ENCODE peak calls at places on chromosomes 4 and X, in four cellular contexts. One of them, this sample, is unnamed.

GRCh38 chrX:154717824-154718223 is 33.1 kb downstream of the GAB3 start:
- DNase-seq in AG08396: no peak
- DNase-seq in HFFc6: no peak
- DNase-seq in CD8-positive, alpha-beta memory T cell: peak
- DNase-seq in this sample: no peak

GRCh38 chr4:149347139-149347538 is 468.5 kb downstream of the IQCM start:
- DNase-seq in AG08396: no peak
- DNase-seq in HFFc6: no peak
- DNase-seq in CD8-positive, alpha-beta memory T cell: no peak
- DNase-seq in this sample: no peak

GRCh38 chrX:1686642-1687041 is 71.8 kb downstream of the ASMT start:
- DNase-seq in AG08396: peak
- DNase-seq in HFFc6: peak
- DNase-seq in CD8-positive, alpha-beta memory T cell: no peak
- DNase-seq in this sample: no peak

GRCh38 chr4:10529256-10529890 is 72.1 kb upstream of the ZNF518B start:
- DNase-seq in HFFc6: no peak
- DNase-seq in CD8-positive, alpha-beta memory T cell: no peak
- DNase-seq in AG08396: no peak
- DNase-seq in this sample: no peak

GRCh38 chrX:16635040-16635439 is 14.9 kb upstream of the S100G start:
- DNase-seq in HFFc6: no peak
- DNase-seq in CD8-positive, alpha-beta memory T cell: no peak
- DNase-seq in AG08396: no peak
- DNase-seq in this sample: no peak

GRCh38 chr4:174071591-174071990 is 211.9 kb downstream of the FBXO8 start:
- DNase-seq in HFFc6: no peak
- DNase-seq in AG08396: no peak
- DNase-seq in CD8-positive, alpha-beta memory T cell: no peak
- DNase-seq in this sample: no peak

GRCh38 chr4:149830823-149831222 is 15.2 kb upstream of the IQCM start:
- DNase-seq in AG08396: no peak
- DNase-seq in CD8-positive, alpha-beta memory T cell: no peak
- DNase-seq in HFFc6: no peak
- DNase-seq in this sample: no peak

GRCh38 chrX:49767231-49767630 is 61.9 kb upstream of the PAGE4 start:
- DNase-seq in HFFc6: no peak
- DNase-seq in CD8-positive, alpha-beta memory T cell: no peak
- DNase-seq in AG08396: no peak
- DNase-seq in this sample: no peak

GRCh38 chr4:187183826-187184225 is 460.2 kb upstream of the FAT1 start:
- DNase-seq in HFFc6: no peak
- DNase-seq in CD8-positive, alpha-beta memory T cell: no peak
- DNase-seq in AG08396: no peak
- DNase-seq in this sample: no peak

GRCh38 chrX:15336023-15336413 is 695 bp upstream of the PIGA start:
- DNase-seq in AG08396: peak
- DNase-seq in HFFc6: peak
- DNase-seq in CD8-positive, alpha-beta memory T cell: peak
- DNase-seq in this sample: no peak

GRCh38 chrX:41027388-41027787 is 57.9 kb upstream of the USP9X start:
- DNase-seq in CD8-positive, alpha-beta memory T cell: no peak
- DNase-seq in HFFc6: peak
- DNase-seq in AG08396: peak
- DNase-seq in this sample: no peak

GRCh38 chr4:188534917-188535316 is 395.7 kb downstream of the TRIML1 start:
- DNase-seq in CD8-positive, alpha-beta memory T cell: no peak
- DNase-seq in AG08396: no peak
- DNase-seq in HFFc6: no peak
- DNase-seq in this sample: no peak

GRCh38 chr4:74055096-74055495 is 16.6 kb upstream of the CXCL3 start:
- DNase-seq in HFFc6: no peak
- DNase-seq in AG08396: no peak
- DNase-seq in CD8-positive, alpha-beta memory T cell: no peak
- DNase-seq in this sample: no peak

GRCh38 chr4:336099-336892 is 1.3 kb upstream of the ZNF141 start:
- DNase-seq in HFFc6: no peak
- DNase-seq in AG08396: peak
- DNase-seq in CD8-positive, alpha-beta memory T cell: no peak
- DNase-seq in this sample: no peak

GRCh38 chrX:136141569-136141968 is 5.8 kb upstream of the FHL1 start:
- DNase-seq in CD8-positive, alpha-beta memory T cell: no peak
- DNase-seq in AG08396: no peak
- DNase-seq in HFFc6: no peak
- DNase-seq in this sample: no peak

GRCh38 chr4:104519588-104519987 is 24.9 kb upstream of the CXXC4 start:
- DNase-seq in CD8-positive, alpha-beta memory T cell: no peak
- DNase-seq in HFFc6: no peak
- DNase-seq in AG08396: no peak
- DNase-seq in this sample: no peak

This sample was measured in midbrain.